ENCODE peak calls at places on chromosomes 6 and 20, in seven cellular contexts. G is mesenchymal stem cell, Y is Ammon's horn, N is NCI-H510A, P is small intestine, Q is SJSA1, C is cerebellar nuclear complex. S is an unnamed sample.

GRCh38 chr6:106746660-106747059 is 117.3 kb downstream of the QRSL1 start:
- DNase-seq in G (peak), Y (no peak), N (peak), P (no peak), Q (no peak), C (no peak), S (peak)

GRCh38 chr6:30889921-30890645 is 5.8 kb downstream of the DDR1 start:
- DNase-seq in G (no peak), Y (peak), N (no peak), P (no peak), Q (no peak), C (no peak), S (no peak)

GRCh38 chr6:12009904-12010634 is 2.0 kb upstream of the HIVEP1 start:
- DNase-seq in G (peak), Y (no peak), N (no peak), P (peak), Q (no peak), C (no peak), S (no peak)

GRCh38 chr6:23728707-23729106 is 397.3 kb upstream of the NRSN1 start:
- DNase-seq in G (peak), Y (no peak), N (no peak), P (peak), Q (no peak), C (no peak), S (peak)

GRCh38 chr6:85923013-85923430 is 280.3 kb upstream of the SYNCRIP start:
- DNase-seq in G (peak), Y (peak), N (peak), P (peak), Q (no peak), C (peak), S (peak)

GRCh38 chr20:63835031-63835858 is 4.2 kb upstream of the ZBTB46 start:
- DNase-seq in G (peak), Y (peak), N (peak), P (peak), Q (peak), C (peak), S (peak)

GRCh38 chr6:139640453-139640852 is 266.0 kb upstream of the CITED2 start:
- DNase-seq in G (no peak), Y (no peak), N (no peak), P (no peak), Q (no peak), C (no peak), S (no peak)

GRCh38 chr20:22383156-22383555 is 201.2 kb downstream of the FOXA2 start:
- DNase-seq in G (no peak), Y (no peak), N (no peak), P (no peak), Q (no peak), C (no peak), S (no peak)